ENCODE peak calls at places on chromosome 13, in eight cellular contexts. C is prostate gland, S is GM23338, L is transverse colon, R is stomach, G is sigmoid colon, J is H1, I is SK-N-SH. H is an unnamed sample.

GRCh38 chr13:44197791-44198770 is 175.5 kb upstream of the SERP2 start:
- DNase-seq in C (no peak), S (no peak), L (no peak), R (no peak), G (no peak), J (no peak), I (no peak), H (no peak)

GRCh38 chr13:98428256-98428966 is 148.5 kb downstream of the STK24 start:
- DNase-seq in C (no peak), S (no peak), L (no peak), R (no peak), G (no peak), J (no peak), I (no peak), H (no peak)

GRCh38 chr13:24459234-24459633 is 53.3 kb downstream of the PARP4 start:
- DNase-seq in C (no peak), S (no peak), L (no peak), R (no peak), G (no peak), J (no peak), I (no peak), H (no peak)

GRCh38 chr13:111153977-111154332 is 38.8 kb downstream of the ARHGEF7 start:
- DNase-seq in C (peak; percentile 23), S (peak; percentile 66), L (peak; percentile 62), R (no peak), G (peak; percentile 75), J (no peak), I (no peak), H (no peak)

GRCh38 chr13:48500652-48501197 is 32.2 kb downstream of the RCBTB2 start:
- DNase-seq in C (no peak), S (peak; percentile 19), L (no peak), R (no peak), G (no peak), J (no peak), I (no peak), H (no peak)

GRCh38 chr13:71169125-71169524 is 697.9 kb downstream of the DACH1 start:
- DNase-seq in C (no peak), S (no peak), L (no peak), R (no peak), G (no peak), J (no peak), I (peak; percentile 3), H (no peak)

GRCh38 chr13:20127563-20128458 is 33.0 kb downstream of the GJA3 start:
- DNase-seq in C (peak; percentile 37), S (peak; percentile 68), L (peak; percentile 77), R (peak; percentile 70), G (peak; percentile 82), J (no peak), I (peak; percentile 87), H (peak; percentile 60)

GRCh38 chr13:79779761-79780160 is 298.8 kb downstream of the NDFIP2 start:
- DNase-seq in C (peak; percentile 17), S (no peak), L (peak; percentile 33), R (no peak), G (peak; percentile 69), J (no peak), I (no peak), H (no peak)

GRCh38 chr13:44068737-44069136 is 189.0 kb downstream of the LACC1 start:
- DNase-seq in C (no peak), S (peak; percentile 41), L (no peak), R (no peak), G (no peak), J (no peak), I (no peak), H (no peak)

GRCh38 chr13:34156841-34157365 is 339.0 kb downstream of the RFC3 start:
- DNase-seq in C (peak; percentile 64), S (no peak), L (peak; percentile 80), R (peak; percentile 85), G (peak; percentile 87), J (peak; percentile 27), I (no peak), H (peak; percentile 77)

GRCh38 chr13:66665991-66666390 is 564.1 kb downstream of the PCDH9 start:
- DNase-seq in C (peak; percentile 6), S (peak; percentile 30), L (no peak), R (no peak), G (no peak), J (no peak), I (peak; percentile 46), H (no peak)

GRCh38 chr13:85798999-85799646 is at the start of gene SLITRK6:
- DNase-seq in C (peak; percentile 74), S (peak; percentile 75), L (no peak), R (no peak), G (no peak), J (peak; percentile 17), I (peak; percentile 9), H (no peak)

GRCh38 chr13:52070929-52071523 is 46.5 kb downstream of the UTP14C start:
- DNase-seq in C (no peak), S (no peak), L (no peak), R (no peak), G (no peak), J (no peak), I (peak; percentile 36), H (no peak)

GRCh38 chr13:83211301-83211700 is 671.0 kb downstream of the SLITRK1 start:
- DNase-seq in C (no peak), S (no peak), L (no peak), R (no peak), G (no peak), J (no peak), I (no peak), H (no peak)

GRCh38 chr13:26186141-26186870 is 35.8 kb downstream of the RNF6 start:
- DNase-seq in C (peak; percentile 87), S (peak; percentile 97), L (peak; percentile 94), R (peak; percentile 93), G (peak; percentile 92), J (peak; percentile 91), I (peak; percentile 90), H (peak; percentile 73)
- TF ChIP-seq POLR2AphosphoS5 in C (peak; percentile 90), S (peak; percentile 32), L (peak; percentile 74), R (peak; percentile 64), G (peak; percentile 69), J (no peak), I (peak; percentile 30), H (peak; percentile 83)

DNA sequence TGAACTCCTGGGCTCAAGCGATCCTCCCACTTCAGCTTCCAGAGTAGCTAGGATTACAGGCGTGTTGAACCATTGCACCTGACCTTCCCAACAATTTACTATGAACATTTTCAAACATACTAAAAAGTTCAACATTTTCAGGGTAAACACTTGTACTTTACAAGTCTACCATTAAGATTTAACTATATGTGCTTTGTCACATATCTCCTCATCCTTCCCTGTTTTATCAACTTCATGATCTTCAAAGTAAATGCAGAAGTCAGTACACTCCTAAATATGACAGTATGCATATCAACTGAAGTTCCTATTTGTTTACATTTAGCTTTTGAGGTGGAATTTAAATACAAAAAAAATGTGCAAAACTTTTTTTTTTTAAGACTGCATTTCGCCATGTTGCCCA is 18.6 kb downstream of the LNX2 start:
- DNase-seq in C (no peak), S (no peak), L (no peak), R (no peak), G (no peak), J (no peak), I (no peak), H (no peak)
- H3K4me1 ChIP-seq in C (no peaks in the 10 kb centered on the region), S (peaks cover 28% of the 10 kb centered on the region), L (no peaks in the 10 kb centered on the region), R (peaks cover 68% of the 10 kb centered on the region), G (peaks cover 8% of the 10 kb centered on the region), J (peaks cover 3% of the 10 kb centered on the region), I (peaks cover 14% of the 10 kb centered on the region), H (no peaks in the 10 kb centered on the region)

GRCh38 chr13:60013166-60013565 is 150.6 kb downstream of the DIAPH3 start:
- DNase-seq in C (no peak), S (peak; percentile 10), L (no peak), R (no peak), G (no peak), J (no peak), I (no peak), H (no peak)
- TF ChIP-seq POLR2AphosphoS5 in C (no peak), S (no peak), L (no peak), R (no peak), G (no peak), J (no peak), I (no peak), H (no peak)

DNA sequence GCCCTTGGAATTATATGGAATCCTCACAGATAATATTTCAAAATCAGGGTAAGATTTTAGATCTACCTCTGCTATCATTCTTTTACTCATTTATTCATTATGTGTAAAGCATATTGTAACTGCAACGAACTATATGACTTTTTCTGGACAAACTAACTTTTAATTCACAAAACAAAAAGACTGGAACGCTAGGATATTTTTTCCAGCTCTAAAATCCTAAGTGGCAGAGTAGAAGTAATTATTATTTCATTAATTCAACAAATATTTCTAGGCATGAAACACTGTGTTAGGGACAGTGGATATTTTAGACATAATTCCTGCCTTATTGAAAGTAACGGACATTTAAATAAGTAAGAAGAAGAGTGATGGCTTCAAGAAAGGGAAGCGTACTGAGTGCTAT is 26.9 kb upstream of the SOX21 start:
- DNase-seq in C (no peak), S (no peak), L (no peak), R (no peak), G (no peak), J (no peak), I (no peak), H (no peak)
- H3K4me1 ChIP-seq in C (no peaks in the 10 kb centered on the region), S (no peaks in the 10 kb centered on the region), L (no peaks in the 10 kb centered on the region), R (no peaks in the 10 kb centered on the region), G (no peaks in the 10 kb centered on the region), J (no peaks in the 10 kb centered on the region), I (no peaks in the 10 kb centered on the region), H (no peaks in the 10 kb centered on the region)

DNA sequence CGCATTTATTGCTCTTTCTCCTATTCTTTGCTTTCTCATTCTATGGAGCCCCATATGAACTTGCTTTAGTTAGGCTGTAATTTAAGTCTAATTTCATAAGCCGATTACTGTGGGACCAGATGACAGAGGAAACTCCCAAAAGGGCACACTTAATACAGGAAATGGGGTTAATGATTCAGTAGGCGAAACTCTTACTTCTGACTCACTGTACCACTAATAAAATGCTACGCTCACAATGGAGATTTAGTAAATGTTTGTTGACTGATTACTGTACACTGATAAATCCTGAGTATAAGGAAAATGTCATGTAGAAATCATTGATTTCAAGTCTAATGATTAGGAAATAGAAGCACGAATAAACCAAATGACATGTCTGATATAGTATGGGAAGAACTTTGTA is 276.4 kb downstream of the KLF5 start:
- DNase-seq in C (no peak), S (no peak), L (no peak), R (no peak), G (no peak), J (no peak), I (no peak), H (no peak)
- TF ChIP-seq POLR2AphosphoS5 in C (no peak), S (no peak), L (no peak), R (no peak), G (no peak), J (no peak), I (no peak), H (no peak)

GRCh38 chr13:95229855-95230254 is 71.4 kb downstream of the ABCC4 start:
- DNase-seq in C (no peak), S (no peak), L (no peak), R (no peak), G (no peak), J (no peak), I (no peak), H (no peak)
- H3K4me1 ChIP-seq in C (peaks cover 15% of the 10 kb centered on the region), S (no peaks in the 10 kb centered on the region), L (peaks cover 6% of the 10 kb centered on the region), R (peaks cover 10% of the 10 kb centered on the region), G (no peaks in the 10 kb centered on the region), J (no peaks in the 10 kb centered on the region), I (no peaks in the 10 kb centered on the region), H (no peaks in the 10 kb centered on the region)

GRCh38 chr13:113843864-113844556 is 19.9 kb downstream of the GAS6 start:
- DNase-seq in C (no peak), S (peak; percentile 45), L (no peak), R (no peak), G (no peak), J (no peak), I (no peak), H (peak; percentile 25)
- TF ChIP-seq POLR2AphosphoS5 in C (no peak), S (no peak), L (no peak), R (no peak), G (no peak), J (no peak), I (no peak), H (no peak)

GRCh38 chr13:29922896-29923295 is 72.5 kb upstream of the UBL3 start:
- DNase-seq in C (no peak), S (no peak), L (no peak), R (no peak), G (no peak), J (no peak), I (no peak), H (no peak)
- H3K4me1 ChIP-seq in C (peaks cover 12% of the 10 kb centered on the region), S (no peaks in the 10 kb centered on the region), L (peaks cover 40% of the 10 kb centered on the region), R (peaks cover 65% of the 10 kb centered on the region), G (peaks cover 30% of the 10 kb centered on the region), J (no peaks in the 10 kb centered on the region), I (peaks cover 48% of the 10 kb centered on the region), H (peaks cover 29% of the 10 kb centered on the region)

H was measured in breast epithelium.